ENCODE peak calls at places on chromosome 5, in seven cellular contexts. One of them, this sample, is unnamed.

GRCh38 chr5:73066466-73066865 is 53.9 kb upstream of the TMEM171 start:
- DNase-seq in NCI-H1048: no peak
- DNase-seq in effector memory CD4-positive, alpha-beta T cell: no peak
- DNase-seq in activated T-cell treated with anti-CD3 and anti-CD28 coated beads, Interleukin-2, amount 50 U/mL, for 72 hours: no peak
- DNase-seq in foreskin fibroblast: peak; percentile 72
- DNase-seq in COR-L47: no peak
- DNase-seq in T-helper 1 cell: no peak
- DNase-seq in this sample: no peak

GRCh38 chr5:134411228-134411545 is 494 bp downstream of the CDKN2AIPNL start:
- DNase-seq in NCI-H1048: no peak
- DNase-seq in effector memory CD4-positive, alpha-beta T cell: no peak
- DNase-seq in activated T-cell treated with anti-CD3 and anti-CD28 coated beads, Interleukin-2, amount 50 U/mL, for 72 hours: no peak
- DNase-seq in foreskin fibroblast: no peak
- DNase-seq in COR-L47: no peak
- DNase-seq in T-helper 1 cell: no peak
- DNase-seq in this sample: no peak

GRCh38 chr5:141617128-141617527 is 1.7 kb downstream of the DIAPH1 start:
- DNase-seq in NCI-H1048: no peak
- DNase-seq in effector memory CD4-positive, alpha-beta T cell: no peak
- DNase-seq in activated T-cell treated with anti-CD3 and anti-CD28 coated beads, Interleukin-2, amount 50 U/mL, for 72 hours: no peak
- DNase-seq in foreskin fibroblast: no peak
- DNase-seq in COR-L47: no peak
- DNase-seq in T-helper 1 cell: no peak
- DNase-seq in this sample: no peak

GRCh38 chr5:55773057-55773456 is 35.2 kb downstream of the DDX4 start:
- DNase-seq in NCI-H1048: no peak
- DNase-seq in effector memory CD4-positive, alpha-beta T cell: no peak
- DNase-seq in activated T-cell treated with anti-CD3 and anti-CD28 coated beads, Interleukin-2, amount 50 U/mL, for 72 hours: no peak
- DNase-seq in foreskin fibroblast: no peak
- DNase-seq in COR-L47: no peak
- DNase-seq in T-helper 1 cell: no peak
- DNase-seq in this sample: no peak

GRCh38 chr5:1763548-1763911 is 36.1 kb downstream of the MRPL36 start:
- DNase-seq in NCI-H1048: no peak
- DNase-seq in effector memory CD4-positive, alpha-beta T cell: no peak
- DNase-seq in activated T-cell treated with anti-CD3 and anti-CD28 coated beads, Interleukin-2, amount 50 U/mL, for 72 hours: peak; percentile 47
- DNase-seq in foreskin fibroblast: peak; percentile 73
- DNase-seq in COR-L47: no peak
- DNase-seq in T-helper 1 cell: no peak
- DNase-seq in this sample: no peak

GRCh38 chr5:133818031-133818431 is 150.4 kb downstream of the C5orf15 start:
- DNase-seq in NCI-H1048: no peak
- DNase-seq in effector memory CD4-positive, alpha-beta T cell: no peak
- DNase-seq in activated T-cell treated with anti-CD3 and anti-CD28 coated beads, Interleukin-2, amount 50 U/mL, for 72 hours: no peak
- DNase-seq in foreskin fibroblast: no peak
- DNase-seq in COR-L47: no peak
- DNase-seq in T-helper 1 cell: no peak
- DNase-seq in this sample: no peak

GRCh38 chr5:61768692-61769281 is 436.7 kb downstream of the ZSWIM6 start:
- DNase-seq in NCI-H1048: peak; percentile 2
- DNase-seq in effector memory CD4-positive, alpha-beta T cell: no peak
- DNase-seq in activated T-cell treated with anti-CD3 and anti-CD28 coated beads, Interleukin-2, amount 50 U/mL, for 72 hours: peak; percentile 14
- DNase-seq in foreskin fibroblast: no peak
- DNase-seq in COR-L47: no peak
- DNase-seq in T-helper 1 cell: no peak
- DNase-seq in this sample: no peak

GRCh38 chr5:5523066-5523505 is 100.6 kb downstream of the ICE1 start:
- DNase-seq in NCI-H1048: no peak
- DNase-seq in effector memory CD4-positive, alpha-beta T cell: peak; percentile 1
- DNase-seq in activated T-cell treated with anti-CD3 and anti-CD28 coated beads, Interleukin-2, amount 50 U/mL, for 72 hours: peak; percentile 16
- DNase-seq in foreskin fibroblast: no peak
- DNase-seq in COR-L47: no peak
- DNase-seq in T-helper 1 cell: no peak
- DNase-seq in this sample: peak; percentile 27

GRCh38 chr5:170491479-170491878 is 12.3 kb upstream of the KCNIP1 start:
- DNase-seq in NCI-H1048: peak; percentile 33
- DNase-seq in effector memory CD4-positive, alpha-beta T cell: no peak
- DNase-seq in activated T-cell treated with anti-CD3 and anti-CD28 coated beads, Interleukin-2, amount 50 U/mL, for 72 hours: no peak
- DNase-seq in foreskin fibroblast: peak; percentile 55
- DNase-seq in COR-L47: no peak
- DNase-seq in T-helper 1 cell: no peak
- DNase-seq in this sample: no peak

GRCh38 chr5:5826911-5827310 is 404.4 kb downstream of the ICE1 start:
- DNase-seq in NCI-H1048: no peak
- DNase-seq in effector memory CD4-positive, alpha-beta T cell: no peak
- DNase-seq in activated T-cell treated with anti-CD3 and anti-CD28 coated beads, Interleukin-2, amount 50 U/mL, for 72 hours: no peak
- DNase-seq in foreskin fibroblast: peak; percentile 0
- DNase-seq in COR-L47: no peak
- DNase-seq in T-helper 1 cell: no peak
- DNase-seq in this sample: no peak

GRCh38 chr5:117103703-117104102 is 529.1 kb upstream of the SEMA6A start:
- DNase-seq in NCI-H1048: no peak
- DNase-seq in effector memory CD4-positive, alpha-beta T cell: no peak
- DNase-seq in activated T-cell treated with anti-CD3 and anti-CD28 coated beads, Interleukin-2, amount 50 U/mL, for 72 hours: no peak
- DNase-seq in foreskin fibroblast: no peak
- DNase-seq in COR-L47: no peak
- DNase-seq in T-helper 1 cell: no peak
- DNase-seq in this sample: no peak

GRCh38 chr5:138632900-138633489 is 57.8 kb upstream of the HSPA9 start:
- DNase-seq in NCI-H1048: no peak
- DNase-seq in effector memory CD4-positive, alpha-beta T cell: no peak
- DNase-seq in activated T-cell treated with anti-CD3 and anti-CD28 coated beads, Interleukin-2, amount 50 U/mL, for 72 hours: peak; percentile 16
- DNase-seq in foreskin fibroblast: peak; percentile 81
- DNase-seq in COR-L47: no peak
- DNase-seq in T-helper 1 cell: no peak
- DNase-seq in this sample: no peak

GRCh38 chr5:141846031-141846430 is 32.2 kb downstream of the PCDH1 start:
- DNase-seq in NCI-H1048: no peak
- DNase-seq in effector memory CD4-positive, alpha-beta T cell: no peak
- DNase-seq in activated T-cell treated with anti-CD3 and anti-CD28 coated beads, Interleukin-2, amount 50 U/mL, for 72 hours: no peak
- DNase-seq in foreskin fibroblast: peak; percentile 37
- DNase-seq in COR-L47: peak; percentile 70
- DNase-seq in T-helper 1 cell: no peak
- DNase-seq in this sample: no peak

GRCh38 chr5:35664584-35664983 is 46.9 kb downstream of the SPEF2 start:
- DNase-seq in NCI-H1048: no peak
- DNase-seq in effector memory CD4-positive, alpha-beta T cell: no peak
- DNase-seq in activated T-cell treated with anti-CD3 and anti-CD28 coated beads, Interleukin-2, amount 50 U/mL, for 72 hours: no peak
- DNase-seq in foreskin fibroblast: no peak
- DNase-seq in COR-L47: no peak
- DNase-seq in T-helper 1 cell: no peak
- DNase-seq in this sample: no peak

GRCh38 chr5:149779071-149779470 is 49.0 kb downstream of the PPARGC1B start:
- DNase-seq in NCI-H1048: no peak
- DNase-seq in effector memory CD4-positive, alpha-beta T cell: no peak
- DNase-seq in activated T-cell treated with anti-CD3 and anti-CD28 coated beads, Interleukin-2, amount 50 U/mL, for 72 hours: no peak
- DNase-seq in foreskin fibroblast: no peak
- DNase-seq in COR-L47: no peak
- DNase-seq in T-helper 1 cell: no peak
- DNase-seq in this sample: no peak

GRCh38 chr5:1159774-1160406 is 41.5 kb upstream of the SLC6A19 start:
- DNase-seq in NCI-H1048: no peak
- DNase-seq in effector memory CD4-positive, alpha-beta T cell: no peak
- DNase-seq in activated T-cell treated with anti-CD3 and anti-CD28 coated beads, Interleukin-2, amount 50 U/mL, for 72 hours: no peak
- DNase-seq in foreskin fibroblast: no peak
- DNase-seq in COR-L47: no peak
- DNase-seq in T-helper 1 cell: no peak
- DNase-seq in this sample: no peak

GRCh38 chr5:32030226-32030625 is 143.9 kb downstream of the GOLPH3 start:
- DNase-seq in NCI-H1048: no peak
- DNase-seq in effector memory CD4-positive, alpha-beta T cell: no peak
- DNase-seq in activated T-cell treated with anti-CD3 and anti-CD28 coated beads, Interleukin-2, amount 50 U/mL, for 72 hours: no peak
- DNase-seq in foreskin fibroblast: no peak
- DNase-seq in COR-L47: no peak
- DNase-seq in T-helper 1 cell: no peak
- DNase-seq in this sample: no peak

GRCh38 chr5:179118756-179119414 is 58.7 kb downstream of the ZNF354C start:
- DNase-seq in NCI-H1048: no peak
- DNase-seq in effector memory CD4-positive, alpha-beta T cell: no peak
- DNase-seq in activated T-cell treated with anti-CD3 and anti-CD28 coated beads, Interleukin-2, amount 50 U/mL, for 72 hours: no peak
- DNase-seq in foreskin fibroblast: no peak
- DNase-seq in COR-L47: no peak
- DNase-seq in T-helper 1 cell: no peak
- DNase-seq in this sample: no peak

GRCh38 chr5:172793577-172794488 is 22.8 kb upstream of the DUSP1 start:
- DNase-seq in NCI-H1048: no peak
- DNase-seq in effector memory CD4-positive, alpha-beta T cell: no peak
- DNase-seq in activated T-cell treated with anti-CD3 and anti-CD28 coated beads, Interleukin-2, amount 50 U/mL, for 72 hours: no peak
- DNase-seq in foreskin fibroblast: peak; percentile 48
- DNase-seq in COR-L47: no peak
- DNase-seq in T-helper 1 cell: no peak
- DNase-seq in this sample: no peak

This sample was measured in T-helper 2 cell treated with Interferon-gamma antibody and Interleukin-4, amounts not matched to agents 5 μg/mL and 100 μg/mL, for 36 hours.